ENCODE peak calls at places on chromosomes 2 and 18, in four cellular contexts. M is vagina, K is testis, V is endothelial cell of umbilical vein. S is an unnamed sample. For H3K27me3 and H3K4me1, the result is how much of the 10 kb centered on the place peaks cover.

GRCh38 chr2:233476651-233477547 is 89.7 kb downstream of the USP40 start:
- DNase-seq in V (no peak), M (no peak), K (no peak), S (no peak)

GRCh38 chr2:232325324-232326273 is 53.0 kb upstream of the ALPP start:
- DNase-seq in V (peak), K (peak), M (no peak), S (peak)

GRCh38 chr2:19685713-19686112 is 216.1 kb downstream of the TTC32 start:
- DNase-seq in V (no peak), K (peak), M (peak), S (no peak)

GRCh38 chr18:76518543-76519155 is 23.6 kb upstream of the ZNF516 start:
- DNase-seq in V (peak), K (peak), M (no peak), S (peak)

GRCh38 chr2:156537147-156537546 is 101.0 kb downstream of the GPD2 start:
- DNase-seq in M (no peak), V (no peak), K (no peak), S (no peak)

GRCh38 chr2:104853926-104854506 is at the start of gene POU3F3:
- DNase-seq in M (no peak), K (peak), V (no peak), S (peak)

GRCh38 chr2:162086904-162087303 is 12.9 kb upstream of the DPP4 start:
- DNase-seq in K (no peak), M (no peak), V (no peak), S (no peak)

GRCh38 chr18:79624356-79624961 is 55.1 kb upstream of the CTDP1 start:
- DNase-seq in M (no peak), V (no peak), K (no peak), S (no peak)

GRCh38 chr2:23387221-23387550 is 2.2 kb downstream of the KLHL29 start:
- DNase-seq in K (no peak), V (no peak), M (no peak), S (no peak)

GRCh38 chr2:165268751-165269150 is 29.5 kb downstream of the SCN2A start:
- DNase-seq in V (no peak), K (no peak), M (no peak), S (no peak)

GRCh38 chr2:109721117-109721504 is 73.0 kb upstream of the RGPD5 start:
- DNase-seq in K (no peak), M (peak), V (no peak), S (no peak)

GRCh38 chr2:157559061-157559460 is 69.6 kb downstream of the ACVR1C start:
- DNase-seq in M (no peak), V (no peak), K (no peak), S (no peak)

GRCh38 chr18:46497129-46497528 is 159.9 kb downstream of the LOXHD1 start:
- DNase-seq in K (peak), V (no peak), M (no peak), S (no peak)

GRCh38 chr2:64177315-64177714 is 33.1 kb upstream of the PELI1 start:
- DNase-seq in K (no peak), M (no peak), V (no peak), S (no peak)

GRCh38 chr18:63974991-63975390 is 5.1 kb downstream of the SERPINB8 start:
- DNase-seq in M (no peak), V (peak), K (peak), S (peak)

GRCh38 chr18:63970803-63971191 is 916 bp downstream of the SERPINB8 start:
- DNase-seq in M (no peak), V (no peak), K (peak), S (no peak)

GRCh38 chr18:63965716-63966330 is 4.1 kb upstream of the SERPINB8 start:
- DNase-seq in V (no peak), M (no peak), K (no peak), S (no peak)

GRCh38 chr18:63971320-63972071 is 1.6 kb downstream of the SERPINB8 start:
- DNase-seq in V (no peak), M (no peak), K (no peak), S (no peak)

DNA sequence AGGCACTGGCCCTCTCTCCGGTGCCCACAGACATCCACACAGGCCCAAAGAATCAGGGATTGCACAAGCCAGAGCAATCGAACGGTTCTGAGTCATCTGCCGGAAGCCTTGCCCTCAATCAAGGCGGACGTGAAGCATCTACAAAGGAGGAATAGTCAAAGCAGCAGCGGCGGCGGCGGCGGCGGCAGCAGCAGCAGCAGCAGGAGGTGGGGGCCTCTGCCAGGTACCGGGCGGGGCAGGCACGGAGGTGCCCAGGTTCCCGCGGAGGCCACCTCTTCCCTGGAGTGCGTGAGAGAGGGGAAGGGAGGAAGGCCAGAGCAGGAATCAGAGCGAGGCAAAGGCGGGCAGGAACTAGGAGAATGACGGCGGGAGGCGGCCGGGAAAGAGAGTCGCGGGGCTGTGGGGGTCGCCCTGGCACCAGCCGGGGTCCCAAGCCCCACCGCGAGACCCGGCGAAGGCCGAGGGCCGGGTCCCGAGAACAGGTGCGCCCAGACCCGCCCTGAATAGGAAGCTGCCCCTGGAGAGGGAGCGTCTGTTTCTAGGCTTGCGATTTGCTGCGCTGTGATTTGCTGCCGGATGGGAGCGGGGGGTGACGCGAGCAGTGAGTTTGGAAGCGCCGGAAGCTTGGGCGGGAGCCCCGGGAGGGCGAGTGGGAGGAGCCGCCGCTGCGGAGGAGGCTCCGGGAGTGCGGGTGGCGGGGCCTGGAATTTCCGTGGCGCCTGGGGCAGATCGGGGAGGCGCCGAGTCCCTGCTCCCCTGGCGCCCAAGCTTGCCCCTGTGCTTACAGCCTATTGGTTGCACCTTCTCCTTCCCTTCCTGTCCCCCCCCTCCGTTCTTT is at the start of gene SERPINB8:
- DNase-seq in V (peak), M (peak), K (peak), S (peak)
- TF ChIP-seq POLR2A in V (peak), M (no peak), K (peak), S (peak)

DNA sequence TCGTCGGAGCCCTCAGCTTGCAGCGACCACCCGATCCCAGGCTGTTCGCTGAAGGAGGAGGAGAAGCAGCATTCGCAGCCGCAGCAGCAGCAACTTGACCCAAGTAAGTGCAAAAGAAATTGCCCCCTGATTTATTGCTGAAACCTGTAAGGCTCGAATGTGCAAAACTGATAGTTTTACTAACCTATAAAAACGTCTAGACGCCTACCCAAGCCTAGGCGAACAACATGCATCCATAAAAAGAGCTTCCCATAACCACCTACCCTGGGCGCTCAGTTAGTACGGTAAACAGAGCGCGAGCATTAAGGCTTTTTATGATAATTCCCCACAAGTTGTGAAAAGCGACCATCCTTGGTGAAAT is 944 bp downstream of the HOXD9 start:
- DNase-seq in M (no peak), K (no peak), V (no peak), S (no peak)
- H3K27me3 ChIP-seq in M (under half), K (under half), V (under half), S (half or more)

DNA sequence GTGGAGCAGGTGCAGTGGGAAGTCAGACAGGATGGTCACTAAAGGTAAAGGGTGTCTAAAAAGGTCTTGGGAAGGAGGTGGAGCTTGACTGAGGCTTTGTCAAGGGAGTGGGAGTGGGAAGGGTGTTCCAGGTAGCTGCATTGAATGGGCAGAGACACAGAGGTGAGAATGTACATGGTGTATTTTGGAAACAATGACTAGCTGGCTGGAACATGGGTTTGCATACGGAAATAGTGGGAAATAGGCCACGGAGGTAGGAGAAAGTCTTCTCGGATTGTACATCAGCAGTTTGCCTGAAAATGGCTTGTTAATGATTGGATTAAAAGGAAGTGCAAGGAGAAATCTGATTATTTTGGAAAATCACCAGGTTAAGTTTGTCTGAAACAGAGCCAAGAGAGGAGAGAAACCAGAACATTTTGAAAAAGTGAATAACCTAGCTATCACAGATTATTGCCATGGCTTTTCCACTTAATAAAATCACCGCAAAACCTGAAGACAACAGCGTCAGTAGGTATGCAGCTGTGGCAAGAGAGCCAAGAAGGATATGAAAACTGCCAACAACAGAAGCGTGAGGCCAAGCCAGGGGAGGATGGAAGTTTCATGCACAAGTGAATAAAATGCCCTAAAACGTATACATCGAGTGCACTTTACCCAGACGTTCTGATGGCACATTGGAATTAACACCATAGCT is 13.9 kb downstream of the PAX8 start:
- DNase-seq in K (no peak), V (no peak), M (no peak), S (no peak)
- H3K4me1 ChIP-seq in K (under half), V (under half), M (under half), S (under half)

DNA sequence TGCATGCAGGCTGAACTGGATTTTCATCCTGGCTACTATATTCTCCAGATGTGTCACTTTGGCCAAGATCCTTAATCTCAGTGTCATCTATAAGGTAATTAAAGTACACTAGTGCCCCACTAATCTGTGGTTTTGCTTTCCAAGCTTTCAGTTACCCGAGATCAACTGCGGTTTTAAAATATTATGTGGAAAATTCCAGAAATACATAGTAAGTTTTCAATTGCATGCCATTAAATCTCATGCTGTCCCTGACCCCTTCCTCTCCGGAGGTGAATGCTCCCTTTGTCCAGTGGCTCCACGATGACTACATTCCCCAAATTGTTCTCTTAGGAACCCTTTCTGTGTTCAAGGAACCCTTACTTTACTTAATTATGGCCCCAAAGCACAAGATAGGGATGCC is 5.3 kb upstream of the TYMS start:
- DNase-seq in M (no peak), K (no peak), V (no peak), S (no peak)
- TF ChIP-seq POLR2A in M (no peak), K (no peak), V (no peak), S (no peak)

DNA sequence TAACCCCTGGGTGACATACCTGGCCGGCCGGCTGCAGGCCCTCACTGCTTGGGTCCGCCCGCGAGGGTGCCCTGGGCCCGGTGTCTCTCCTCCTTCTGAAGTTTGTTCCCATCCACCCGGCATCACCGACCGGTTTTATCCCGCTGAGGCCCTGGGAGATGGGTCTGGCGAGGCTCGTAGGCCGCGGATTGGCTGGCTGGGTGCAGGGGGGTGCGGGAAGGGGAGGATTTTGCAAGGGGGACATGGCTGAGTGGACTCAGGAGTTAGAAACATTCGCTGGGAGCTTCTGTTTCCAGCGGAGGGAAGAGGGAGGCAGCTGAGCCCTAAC is at the start of gene PAX8:
- DNase-seq in V (no peak), K (no peak), M (no peak), S (no peak)
- H3K27me3 ChIP-seq in V (half or more), K (under half), M (under half), S (under half)